ENCODE peak calls at places on chromosome 21, in ten cellular contexts. A is activated gamma-delta T cell treated with anti-CD3 and anti-CD28 coated beads, Interleukin-2, amount 50 U/mL, for 16 hours; E is GF-D8; S is EL; P is AG08396; L is fibroblast of the aortic adventitia; K is NCI-H1105 treated with DMSO at 0.1 percent for 48 hours; W is activated CD4-positive, alpha-beta T cell treated with anti-CD3 and anti-CD28 coated beads, Interleukin-2, amount 10 ng/mL, durations not matched to agents 7 days and 5 days; J is GM06990; Q is astrocyte of the spinal cord. Z is an unnamed sample.

GRCh38 chr21:40043423-40043822 is 176.2 kb downstream of the PCP4 start:
- DNase-seq in L (no peak), W (no peak), A (no peak), J (no peak), P (no peak), K (no peak), S (no peak), E (no peak), Q (no peak), Z (no peak)

GRCh38 chr21:14300074-14300473 is 82.9 kb downstream of the HSPA13 start:
- DNase-seq in K (no peak), J (no peak), S (no peak), L (no peak), W (no peak), P (no peak), E (no peak), A (no peak), Q (no peak), Z (no peak)

GRCh38 chr21:46000731-46001641 is 19.4 kb downstream of the COL6A1 start:
- DNase-seq in L (no peak), A (no peak), J (no peak), Q (no peak), P (no peak), S (no peak), W (no peak), K (no peak), E (no peak), Z (peak; percentile 3)

GRCh38 chr21:45643021-45643980 is at the start of gene PCBP3:
- DNase-seq in E (peak; percentile 14), J (peak; percentile 87), L (peak; percentile 93), P (peak; percentile 93), A (peak; percentile 75), K (peak; percentile 92), S (peak; percentile 91), W (peak; percentile 96), Q (peak; percentile 97), Z (peak; percentile 97)

GRCh38 chr21:46006547-46007497 is 25.3 kb downstream of the COL6A1 start:
- DNase-seq in P (no peak), K (no peak), J (no peak), A (no peak), S (no peak), L (no peak), W (no peak), Q (no peak), E (no peak), Z (peak; percentile 9)

GRCh38 chr21:28737671-28738279 is 254.9 kb downstream of the LTN1 start:
- DNase-seq in K (peak; percentile 11), Q (peak; percentile 35), E (no peak), A (no peak), S (peak; percentile 62), L (peak; percentile 73), W (no peak), P (no peak), J (no peak), Z (no peak)

GRCh38 chr21:34603710-34604057 is 11.2 kb downstream of the RCAN1 start:
- DNase-seq in K (peak; percentile 70), L (no peak), P (no peak), J (no peak), E (no peak), A (no peak), Q (no peak), S (no peak), W (no peak), Z (no peak)

GRCh38 chr21:42731264-42732032 is 78.0 kb downstream of the PDE9A start:
- DNase-seq in Q (no peak), K (no peak), L (no peak), W (no peak), J (no peak), A (no peak), P (no peak), E (no peak), S (no peak), Z (no peak)

GRCh38 chr21:44419679-44420078 is 35.6 kb upstream of the LRRC3 start:
- DNase-seq in E (no peak), P (no peak), S (no peak), A (no peak), L (no peak), Q (no peak), K (no peak), W (no peak), J (no peak), Z (no peak)

GRCh38 chr21:35483267-35483666 is 434.2 kb upstream of the RUNX1 start:
- DNase-seq in Q (no peak), P (no peak), K (no peak), A (no peak), W (no peak), L (no peak), S (no peak), E (no peak), J (no peak), Z (no peak)

GRCh38 chr21:33968082-33968997 is 52.7 kb upstream of the ATP5PO start:
- DNase-seq in Q (peak; percentile 87), L (peak; percentile 81), A (no peak), P (peak; percentile 49), S (peak; percentile 76), W (no peak), K (peak; percentile 22), E (no peak), J (no peak), Z (peak; percentile 60)

GRCh38 chr21:45923146-45923545 is 58.4 kb upstream of the COL6A1 start:
- DNase-seq in E (no peak), J (no peak), A (peak; percentile 54), P (peak; percentile 91), S (peak; percentile 60), K (no peak), L (peak; percentile 87), Q (peak; percentile 82), W (peak; percentile 50), Z (peak; percentile 93)

GRCh38 chr21:27421654-27422053 is 454.8 kb upstream of the ADAMTS5 start:
- DNase-seq in K (no peak), J (no peak), A (no peak), Q (no peak), P (no peak), L (peak; percentile 86), W (no peak), E (no peak), S (no peak), Z (no peak)

GRCh38 chr21:39003982-39004775 is 179.1 kb downstream of the PSMG1 start:
- DNase-seq in K (no peak), W (no peak), S (peak; percentile 72), L (peak; percentile 50), Q (no peak), E (peak; percentile 87), J (no peak), P (peak; percentile 62), A (no peak), Z (peak; percentile 51)

GRCh38 chr21:38290809-38291208 is 34.0 kb downstream of the KCNJ15 start:
- DNase-seq in Q (no peak), P (no peak), E (no peak), A (no peak), J (no peak), S (no peak), W (no peak), L (no peak), K (no peak), Z (no peak)

GRCh38 chr21:34865922-34866271 is 183.2 kb downstream of the RUNX1 start:
- DNase-seq in E (peak; percentile 77), Q (no peak), L (no peak), P (no peak), K (no peak), S (no peak), A (no peak), W (peak; percentile 39), J (no peak), Z (no peak)

GRCh38 chr21:15809818-15810217 is 80.0 kb downstream of the USP25 start:
- DNase-seq in E (peak; percentile 32), P (no peak), K (peak; percentile 47), S (peak; percentile 39), W (no peak), J (no peak), A (no peak), Q (peak; percentile 35), L (peak; percentile 8), Z (no peak)

GRCh38 chr21:42672699-42673458 is 19.5 kb downstream of the PDE9A start:
- DNase-seq in A (no peak), S (peak; percentile 44), L (peak; percentile 3), W (no peak), J (no peak), K (no peak), P (no peak), Q (peak; percentile 34), E (no peak), Z (no peak)

GRCh38 chr21:44496900-44497550 is 41.7 kb downstream of the LRRC3 start:
- DNase-seq in K (no peak), P (no peak), E (no peak), A (no peak), Q (no peak), S (no peak), J (no peak), L (no peak), W (no peak), Z (no peak)

GRCh38 chr21:44682580-44683151 is 703 bp upstream of the KRTAP12-1 start:
- DNase-seq in L (no peak), Q (no peak), J (no peak), W (no peak), E (no peak), K (no peak), P (no peak), A (no peak), S (no peak), Z (no peak)

GRCh38 chr21:33362044-33362555 is 37.3 kb downstream of the IFNAR1 start:
- DNase-seq in K (no peak), J (peak; percentile 41), W (peak; percentile 83), Q (no peak), A (peak; percentile 39), E (peak; percentile 99), S (no peak), L (no peak), P (no peak), Z (no peak)

GRCh38 chr21:45277101-45278045 is 10.3 kb downstream of the POFUT2 start:
- DNase-seq in W (no peak), Q (no peak), A (no peak), J (no peak), K (no peak), L (no peak), P (no peak), E (no peak), S (no peak), Z (no peak)

GRCh38 chr21:17428980-17429379 is 83.9 kb upstream of the CXADR start:
- DNase-seq in J (no peak), E (no peak), P (no peak), A (no peak), L (no peak), W (no peak), K (no peak), Q (no peak), S (no peak), Z (no peak)

GRCh38 chr21:46549650-46550049 is 55.2 kb downstream of the S100B start:
- DNase-seq in P (no peak), K (no peak), L (no peak), J (no peak), Q (no peak), S (no peak), A (no peak), E (no peak), W (no peak), Z (no peak)

GRCh38 chr21:41973861-41974751 is 20.3 kb upstream of the C2CD2 start:
- DNase-seq in K (no peak), J (peak; percentile 40), L (no peak), E (peak; percentile 84), P (no peak), S (peak; percentile 29), A (no peak), W (peak; percentile 42), Q (no peak), Z (no peak)

GRCh38 chr21:44466351-44466954 is 11.1 kb downstream of the LRRC3 start:
- DNase-seq in L (no peak), J (no peak), K (no peak), A (no peak), S (no peak), P (no peak), W (no peak), E (no peak), Q (no peak), Z (no peak)

GRCh38 chr21:34670220-34670961 is 1.6 kb downstream of the CLIC6 start:
- DNase-seq in Q (no peak), A (no peak), L (no peak), W (no peak), J (peak; percentile 64), S (peak; percentile 18), P (peak; percentile 38), K (no peak), E (no peak), Z (peak; percentile 21)

GRCh38 chr21:22154579-22155274 is 1156.5 kb downstream of the NCAM2 start:
- DNase-seq in W (no peak), A (no peak), E (no peak), P (no peak), L (no peak), J (no peak), K (no peak), S (no peak), Q (no peak), Z (no peak)

Z was measured in GM03348.